ENCODE peak calls at places on chromosome 19, in nine cellular contexts. S is ELR; F is epithelial cell of prostate; T is substantia nigra; K is CD4-positive, alpha-beta T cell; R is uterus; B is caudate nucleus; C is activated T-helper 1 cell treated with anti-CD3 and anti-CD28 coated beads, Interleukin-2, amount 50 U/mL, for 16 hours; Y is stimulated activated CD8-positive, alpha-beta memory T cell treated with anti-CD3 and anti-CD28 coated beads, Interleukin-2, amount 100 ng/mL, for 48 hours. D is an unnamed sample.
A peak's percentile ranks its signal among the peaks of the same experiment; 100 is the strongest.

GRCh38 chr19:38801359-38802095 is 11.2 kb downstream of the LGALS4 start:
- DNase-seq in T (no peak), Y (no peak), B (no peak), R (no peak), S (no peak), F (no peak), K (no peak), C (no peak), D (no peak)

GRCh38 chr19:19064098-19064722 is 416 bp downstream of the SLC25A42 start:
- DNase-seq in F (no peak), R (no peak), Y (no peak), T (peak; percentile 48), S (no peak), B (no peak), C (no peak), K (no peak), D (no peak)

GRCh38 chr19:383922-384800 is 24.8 kb downstream of the C2CD4C start:
- DNase-seq in R (no peak), F (no peak), B (peak; percentile 12), Y (no peak), S (no peak), T (peak; percentile 9), C (no peak), K (no peak), D (no peak)

GRCh38 chr19:42246143-42246868 is 3.9 kb upstream of the GSK3A start:
- DNase-seq in C (no peak), Y (no peak), T (peak; percentile 74), K (no peak), S (peak; percentile 85), F (no peak), R (peak; percentile 82), B (peak; percentile 76), D (peak; percentile 63)

GRCh38 chr19:18340990-18341868 is 831 bp downstream of the PGPEP1 start:
- DNase-seq in S (peak; percentile 66), C (peak; percentile 44), F (no peak), Y (peak; percentile 57), K (peak; percentile 47), R (peak; percentile 48), B (peak; percentile 14), T (peak; percentile 15), D (peak; percentile 51)

GRCh38 chr19:46813570-46814358 is 25.4 kb upstream of the SLC1A5 start:
- DNase-seq in R (peak; percentile 79), B (no peak), F (no peak), Y (no peak), K (no peak), C (no peak), S (no peak), T (no peak), D (peak; percentile 43)

GRCh38 chr19:46303702-46304397 is 7.0 kb downstream of the HIF3A start:
- DNase-seq in S (peak; percentile 43), T (no peak), R (peak; percentile 56), C (no peak), K (no peak), Y (no peak), F (no peak), B (no peak), D (no peak)

GRCh38 chr19:54201980-54202379 is 1.3 kb downstream of the RPS9 start:
- DNase-seq in Y (no peak), K (no peak), B (no peak), C (no peak), T (no peak), R (no peak), F (no peak), S (no peak), D (no peak)

GRCh38 chr19:2235396-2236284 is 489 bp downstream of the PLEKHJ1 start:
- DNase-seq in R (no peak), T (no peak), C (no peak), K (no peak), S (peak; percentile 38), F (no peak), Y (no peak), B (no peak), D (no peak)

GRCh38 chr19:4984448-4984990 is 15.6 kb downstream of the KDM4B start:
- DNase-seq in K (no peak), F (no peak), T (no peak), C (no peak), B (no peak), S (no peak), R (no peak), Y (no peak), D (no peak)

GRCh38 chr19:18364826-18365528 is 21.0 kb upstream of the GDF15 start:
- DNase-seq in R (peak; percentile 66), T (no peak), K (no peak), S (peak; percentile 99), B (no peak), Y (no peak), F (peak; percentile 95), C (no peak), D (peak; percentile 87)

GRCh38 chr19:50430888-50431342 is 1.8 kb upstream of the MYBPC2 start:
- DNase-seq in T (no peak), K (no peak), R (no peak), C (no peak), F (no peak), B (no peak), S (no peak), Y (no peak), D (no peak)

GRCh38 chr19:4474504-4475136 is 2.5 kb downstream of the HDGFL2 start:
- DNase-seq in R (no peak), F (no peak), C (no peak), S (peak; percentile 77), T (peak; percentile 33), Y (no peak), B (peak; percentile 26), K (no peak), D (peak; percentile 12)

GRCh38 chr19:40718774-40719391 is 2.0 kb downstream of the ITPKC start:
- DNase-seq in S (peak; percentile 66), Y (no peak), F (peak; percentile 69), R (peak; percentile 52), C (no peak), T (no peak), K (no peak), B (no peak), D (peak; percentile 72)

GRCh38 chr19:51339313-51339686 is 2.6 kb downstream of the VSIG10L start:
- DNase-seq in K (no peak), S (no peak), C (no peak), Y (no peak), T (no peak), F (no peak), B (no peak), R (no peak), D (no peak)

GRCh38 chr19:7900931-7901330 is 2.7 kb upstream of the MAP2K7 start:
- DNase-seq in C (no peak), F (no peak), S (no peak), B (no peak), Y (no peak), R (no peak), K (no peak), T (no peak), D (no peak)